ENCODE peak calls at places on chromosomes 5 and 9, in six cellular contexts. One of them, this sample, is unnamed.

GRCh38 chr9:4097490-4097889 is 202.4 kb downstream of the GLIS3 start:
- DNase-seq in HCT116: no peak
- DNase-seq in WTC11: no peak
- DNase-seq in K562: no peak
- DNase-seq in GM12878: no peak
- DNase-seq in HepG2: no peak
- DNase-seq in this sample: no peak

GRCh38 chr5:111859533-111860270 is 102.7 kb upstream of the NREP start:
- DNase-seq in HCT116: no peak
- DNase-seq in WTC11: no peak
- DNase-seq in K562: no peak
- DNase-seq in GM12878: no peak
- DNase-seq in HepG2: no peak
- DNase-seq in this sample: no peak

GRCh38 chr5:107576155-107576554 is 94.6 kb downstream of the EFNA5 start:
- DNase-seq in HCT116: no peak
- DNase-seq in WTC11: no peak
- DNase-seq in K562: no peak
- DNase-seq in GM12878: no peak
- DNase-seq in HepG2: no peak
- DNase-seq in this sample: no peak

GRCh38 chr9:113369583-113370140 is 7.1 kb downstream of the HDHD3 start:
- DNase-seq in HCT116: no peak
- DNase-seq in WTC11: no peak
- DNase-seq in K562: no peak
- DNase-seq in GM12878: no peak
- DNase-seq in HepG2: no peak
- DNase-seq in this sample: no peak

GRCh38 chr9:136687721-136688223 is 515 bp upstream of the AGPAT2 start:
- DNase-seq in HCT116: no peak
- DNase-seq in WTC11: no peak
- DNase-seq in K562: peak; percentile 58
- DNase-seq in GM12878: no peak
- DNase-seq in HepG2: no peak
- DNase-seq in this sample: peak; percentile 68

GRCh38 chr5:110075656-110076055 is 385.9 kb downstream of the MAN2A1 start:
- DNase-seq in HCT116: no peak
- DNase-seq in WTC11: no peak
- DNase-seq in K562: no peak
- DNase-seq in GM12878: no peak
- DNase-seq in HepG2: no peak
- DNase-seq in this sample: no peak

GRCh38 chr9:35627575-35627974 is 9.4 kb upstream of the CD72 start:
- DNase-seq in HCT116: no peak
- DNase-seq in WTC11: no peak
- DNase-seq in K562: no peak
- DNase-seq in GM12878: no peak
- DNase-seq in HepG2: no peak
- DNase-seq in this sample: no peak

GRCh38 chr5:9852686-9853085 is 222.5 kb upstream of the TAS2R1 start:
- DNase-seq in HCT116: no peak
- DNase-seq in WTC11: no peak
- DNase-seq in K562: no peak
- DNase-seq in GM12878: no peak
- DNase-seq in HepG2: no peak
- DNase-seq in this sample: no peak

GRCh38 chr9:93302586-93303257 is 118.8 kb downstream of the WNK2 start:
- DNase-seq in HCT116: peak; percentile 42
- DNase-seq in WTC11: peak; percentile 72
- DNase-seq in K562: peak; percentile 53
- DNase-seq in GM12878: no peak
- DNase-seq in HepG2: peak; percentile 73
- DNase-seq in this sample: peak; percentile 73

GRCh38 chr9:32072568-32072967 is 311.9 kb upstream of the ACO1 start:
- DNase-seq in HCT116: no peak
- DNase-seq in WTC11: no peak
- DNase-seq in K562: no peak
- DNase-seq in GM12878: no peak
- DNase-seq in HepG2: no peak
- DNase-seq in this sample: no peak

GRCh38 chr9:36827593-36827992 is 206.5 kb downstream of the PAX5 start:
- DNase-seq in HCT116: no peak
- DNase-seq in WTC11: no peak
- DNase-seq in K562: no peak
- DNase-seq in GM12878: no peak
- DNase-seq in HepG2: no peak
- DNase-seq in this sample: no peak

GRCh38 chr5:2192496-2192895 is 309.8 kb upstream of the IRX4 start:
- DNase-seq in HCT116: no peak
- DNase-seq in WTC11: no peak
- DNase-seq in K562: no peak
- DNase-seq in GM12878: no peak
- DNase-seq in HepG2: no peak
- DNase-seq in this sample: peak; percentile 23

GRCh38 chr5:14218011-14218410 is 74.9 kb downstream of the TRIO start:
- DNase-seq in HCT116: no peak
- DNase-seq in WTC11: no peak
- DNase-seq in K562: no peak
- DNase-seq in GM12878: no peak
- DNase-seq in HepG2: no peak
- DNase-seq in this sample: no peak

GRCh38 chr5:32859211-32859641 is 148.1 kb downstream of the NPR3 start:
- DNase-seq in HCT116: no peak
- DNase-seq in WTC11: no peak
- DNase-seq in K562: no peak
- DNase-seq in GM12878: no peak
- DNase-seq in HepG2: no peak
- DNase-seq in this sample: no peak

GRCh38 chr5:159912033-159912800 is 4.1 kb upstream of the ADRA1B start:
- DNase-seq in HCT116: no peak
- DNase-seq in WTC11: no peak
- DNase-seq in K562: no peak
- DNase-seq in GM12878: no peak
- DNase-seq in HepG2: no peak
- DNase-seq in this sample: no peak

GRCh38 chr9:131530930-131531832 is at the start of gene UCK1:
- DNase-seq in HCT116: peak; percentile 27
- DNase-seq in WTC11: peak; percentile 79
- DNase-seq in K562: peak; percentile 99
- DNase-seq in GM12878: peak; percentile 13
- DNase-seq in HepG2: peak; percentile 42
- DNase-seq in this sample: peak; percentile 49

GRCh38 chr5:6905883-6906282 is 192.7 kb downstream of the TENT4A start:
- DNase-seq in HCT116: no peak
- DNase-seq in WTC11: no peak
- DNase-seq in K562: no peak
- DNase-seq in GM12878: no peak
- DNase-seq in HepG2: no peak
- DNase-seq in this sample: no peak

GRCh38 chr9:128987800-128988199 is 40.3 kb downstream of the NUP188 start:
- DNase-seq in HCT116: no peak
- DNase-seq in WTC11: no peak
- DNase-seq in K562: no peak
- DNase-seq in GM12878: no peak
- DNase-seq in HepG2: no peak
- DNase-seq in this sample: no peak

GRCh38 chr5:167743685-167744084 is 547.8 kb upstream of the WWC1 start:
- DNase-seq in HCT116: no peak
- DNase-seq in WTC11: no peak
- DNase-seq in K562: no peak
- DNase-seq in GM12878: no peak
- DNase-seq in HepG2: no peak
- DNase-seq in this sample: no peak

GRCh38 chr5:168654225-168654624 is 75.1 kb upstream of the PANK3 start:
- DNase-seq in HCT116: no peak
- DNase-seq in WTC11: no peak
- DNase-seq in K562: no peak
- DNase-seq in GM12878: no peak
- DNase-seq in HepG2: no peak
- DNase-seq in this sample: no peak

GRCh38 chr5:134133995-134134541 is 19.6 kb downstream of the TCF7 start:
- DNase-seq in HCT116: no peak
- DNase-seq in WTC11: no peak
- DNase-seq in K562: no peak
- DNase-seq in GM12878: no peak
- DNase-seq in HepG2: no peak
- DNase-seq in this sample: no peak

GRCh38 chr9:72986522-72987116 is 33.8 kb upstream of the ALDH1A1 start:
- DNase-seq in HCT116: no peak
- DNase-seq in WTC11: no peak
- DNase-seq in K562: no peak
- DNase-seq in GM12878: no peak
- DNase-seq in HepG2: no peak
- DNase-seq in this sample: no peak

GRCh38 chr5:2904399-2904798 is 152.9 kb upstream of the IRX2 start:
- DNase-seq in HCT116: no peak
- DNase-seq in WTC11: peak; percentile 25
- DNase-seq in K562: no peak
- DNase-seq in GM12878: no peak
- DNase-seq in HepG2: no peak
- DNase-seq in this sample: no peak

GRCh38 chr5:179180921-179181645 is 120.9 kb downstream of the ZNF354C start:
- DNase-seq in HCT116: no peak
- DNase-seq in WTC11: no peak
- DNase-seq in K562: no peak
- DNase-seq in GM12878: no peak
- DNase-seq in HepG2: no peak
- DNase-seq in this sample: no peak

GRCh38 chr5:96968614-96969013 is 32.7 kb downstream of the LNPEP start:
- DNase-seq in HCT116: no peak
- DNase-seq in WTC11: no peak
- DNase-seq in K562: no peak
- DNase-seq in GM12878: no peak
- DNase-seq in HepG2: no peak
- DNase-seq in this sample: no peak

DNA sequence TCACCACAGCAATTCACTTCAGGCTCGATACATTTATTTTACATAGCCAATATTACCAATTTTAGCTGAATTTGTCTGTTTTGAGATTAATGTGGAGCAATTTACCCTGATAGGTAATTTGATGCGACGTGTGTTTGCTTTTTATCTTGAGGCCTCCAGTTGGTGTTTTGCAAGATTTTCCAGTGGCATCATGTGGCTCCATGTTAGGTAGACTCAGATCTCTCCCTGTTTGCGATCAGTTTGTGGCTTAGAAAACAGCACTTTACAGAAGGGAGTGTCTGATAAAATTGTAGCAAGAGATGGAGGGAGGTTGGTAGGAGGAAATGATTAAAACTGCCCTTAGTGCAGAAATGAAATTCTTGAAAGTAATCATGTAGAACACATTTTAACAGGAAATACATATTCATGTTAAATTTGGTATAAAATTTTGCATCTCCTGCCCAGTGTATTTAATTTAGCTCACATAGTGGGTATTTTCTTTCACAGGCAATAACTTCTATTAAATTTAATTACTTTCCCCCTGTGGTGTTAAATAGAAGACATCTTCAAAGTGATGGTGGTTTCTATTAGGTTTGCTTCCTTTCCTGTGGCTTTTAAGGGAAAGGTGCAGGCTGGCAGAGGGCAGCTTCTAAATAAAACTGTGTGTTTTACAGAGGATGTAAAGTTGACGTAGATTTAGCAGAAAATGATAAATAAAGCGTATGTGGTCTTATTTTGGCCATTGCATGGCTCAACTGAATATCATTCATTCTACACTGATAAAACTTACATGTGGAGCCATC is 135.8 kb downstream of the KDM4C start:
- DNase-seq in HCT116: no peak
- DNase-seq in WTC11: no peak
- DNase-seq in K562: peak; percentile 10
- DNase-seq in GM12878: peak; percentile 20
- DNase-seq in HepG2: no peak
- DNase-seq in this sample: no peak
- TF ChIP-seq ATF3 in HCT116: no peak
- TF ChIP-seq ATF3 in WTC11: no peak
- TF ChIP-seq ATF3 in K562: no peak
- TF ChIP-seq ATF3 in GM12878: no peak
- TF ChIP-seq ATF3 in HepG2: no peak
- TF ChIP-seq ATF3 in this sample: no peak

DNA sequence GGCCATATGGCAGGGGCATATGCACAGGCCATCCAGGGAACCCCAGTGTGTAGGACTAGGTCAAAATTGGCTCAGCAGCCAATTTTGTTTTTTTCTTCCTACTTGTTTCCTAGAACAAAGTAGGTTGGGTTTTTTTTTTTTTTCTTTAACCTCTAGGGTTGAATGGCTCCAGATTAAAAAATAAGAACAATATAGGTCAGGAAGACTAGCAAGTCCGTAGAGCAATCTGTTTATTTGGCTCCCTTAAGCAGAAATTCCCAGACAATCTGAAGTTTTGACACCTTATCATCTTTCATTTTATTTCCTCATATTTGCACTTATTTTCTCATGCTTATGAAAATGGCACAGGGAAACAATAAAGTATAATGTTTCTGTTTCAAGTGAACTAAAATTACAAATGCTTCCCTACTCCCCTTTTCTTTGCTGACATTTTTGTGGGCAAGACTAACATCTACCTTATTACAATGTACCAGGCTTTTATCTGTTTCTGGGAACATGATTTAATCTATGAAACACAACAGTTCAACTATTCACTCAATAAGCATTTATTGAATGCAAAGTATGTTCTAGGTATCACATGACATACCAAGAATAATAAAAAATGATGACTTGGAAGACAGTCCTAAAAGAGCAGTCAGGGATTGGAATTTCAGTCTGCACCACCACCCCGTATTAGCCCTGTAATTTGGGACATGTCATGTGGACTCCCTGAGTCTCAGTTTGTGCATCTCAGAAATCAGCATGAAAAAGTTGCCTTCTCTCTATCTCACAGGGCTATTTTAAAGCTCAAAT is 30.5 kb downstream of the TLR4 start:
- DNase-seq in HCT116: no peak
- DNase-seq in WTC11: no peak
- DNase-seq in K562: no peak
- DNase-seq in GM12878: no peak
- DNase-seq in HepG2: no peak
- DNase-seq in this sample: no peak
- TF ChIP-seq ATF3 in HCT116: no peak
- TF ChIP-seq ATF3 in WTC11: no peak
- TF ChIP-seq ATF3 in K562: no peak
- TF ChIP-seq ATF3 in GM12878: no peak
- TF ChIP-seq ATF3 in HepG2: no peak
- TF ChIP-seq ATF3 in this sample: no peak

GRCh38 chr9:89811896-89812450 is 207.2 kb downstream of the GADD45G start:
- DNase-seq in HCT116: no peak
- DNase-seq in WTC11: no peak
- DNase-seq in K562: no peak
- DNase-seq in GM12878: no peak
- DNase-seq in HepG2: no peak
- DNase-seq in this sample: no peak
- TF ChIP-seq ATF3 in HCT116: no peak
- TF ChIP-seq ATF3 in WTC11: no peak
- TF ChIP-seq ATF3 in K562: no peak
- TF ChIP-seq ATF3 in GM12878: no peak
- TF ChIP-seq ATF3 in HepG2: no peak
- TF ChIP-seq ATF3 in this sample: no peak

DNA sequence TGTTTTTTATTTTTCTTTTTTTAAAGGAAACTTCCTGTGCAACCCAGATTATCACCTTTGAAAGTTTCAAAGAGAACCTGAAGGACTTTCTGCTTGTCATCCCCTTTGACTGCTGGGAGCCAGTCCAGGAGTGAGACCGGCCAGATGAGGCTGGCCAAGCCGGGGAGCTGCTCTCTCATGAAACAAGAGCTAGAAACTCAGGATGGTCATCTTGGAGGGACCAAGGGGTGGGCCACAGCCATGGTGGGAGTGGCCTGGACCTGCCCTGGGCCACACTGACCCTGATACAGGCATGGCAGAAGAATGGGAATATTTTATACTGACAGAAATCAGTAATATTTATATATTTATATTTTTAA is 2.1 kb downstream of the CSF2 start:
- DNase-seq in HCT116: no peak
- DNase-seq in WTC11: no peak
- DNase-seq in K562: no peak
- DNase-seq in GM12878: no peak
- DNase-seq in HepG2: no peak
- DNase-seq in this sample: no peak
- TF ChIP-seq ATF3 in HCT116: no peak
- TF ChIP-seq ATF3 in WTC11: no peak
- TF ChIP-seq ATF3 in K562: no peak
- TF ChIP-seq ATF3 in GM12878: no peak
- TF ChIP-seq ATF3 in HepG2: no peak
- TF ChIP-seq ATF3 in this sample: no peak

This sample was measured in H1.